ENCODE peak calls at places on chromosomes 1 and 21, in four cellular contexts. R, J, U and V are unnamed samples.

GRCh38 chr21:18318156-18318555 is 73.5 kb downstream of the CHODL start:
- DNase-seq in U (no peak), J (no peak), R (no peak), V (no peak)

GRCh38 chr1:104294259-104294658 is 544.6 kb downstream of the AMY1C start:
- DNase-seq in U (peak; percentile 28), J (no peak), R (no peak), V (no peak)

GRCh38 chr1:65069186-65069585 is 78.8 kb upstream of the AK4 start:
- DNase-seq in R (peak; percentile 44), J (no peak), U (no peak), V (no peak)

GRCh38 chr1:26978893-26979292 is 14.6 kb upstream of the TRNP1 start:
- DNase-seq in R (no peak), J (no peak), U (no peak), V (no peak)

GRCh38 chr1:32907435-32907834 is 6.2 kb upstream of the TMEM54 start:
- DNase-seq in R (no peak), J (no peak), U (no peak), V (no peak)

GRCh38 chr21:19197950-19198349 is 794.4 kb upstream of the TMPRSS15 start:
- DNase-seq in J (no peak), U (no peak), R (no peak), V (no peak)

GRCh38 chr1:206658981-206659273 is 23.6 kb downstream of the DYRK3 start:
- DNase-seq in R (no peak), U (peak; percentile 70), J (no peak), V (no peak)

GRCh38 chr1:168004531-168004930 is 67.7 kb upstream of the MPC2 start:
- DNase-seq in J (no peak), U (no peak), R (no peak), V (no peak)

GRCh38 chr1:202005958-202006357 is 4.4 kb upstream of the ELF3 start:
- DNase-seq in U (no peak), J (no peak), R (no peak), V (no peak)

GRCh38 chr1:176897350-176898236 is 266.9 kb downstream of the ASTN1 start:
- DNase-seq in J (no peak), U (peak; percentile 84), R (peak; percentile 28), V (peak; percentile 23)

GRCh38 chr1:150151291-150152181 is 1.8 kb downstream of the PLEKHO1 start:
- DNase-seq in U (no peak), J (peak; percentile 42), R (peak; percentile 72), V (peak; percentile 43)

GRCh38 chr1:211476200-211476849 is 15.6 kb downstream of the RD3 start:
- DNase-seq in R (peak; percentile 86), J (peak; percentile 40), U (peak; percentile 50), V (peak; percentile 39)

GRCh38 chr1:99956755-99957154 is 13.0 kb upstream of the SLC35A3 start:
- DNase-seq in R (no peak), J (no peak), U (no peak), V (no peak)

GRCh38 chr1:247857069-247857985 is at the start of gene TRIM58:
- DNase-seq in J (no peak), U (no peak), R (peak; percentile 58), V (peak; percentile 42)

GRCh38 chr1:55472784-55473183 is 257.6 kb upstream of the USP24 start:
- DNase-seq in U (no peak), R (no peak), J (no peak), V (no peak)

GRCh38 chr21:26769613-26770188 is 75.5 kb downstream of the ADAMTS1 start:
- DNase-seq in U (peak; percentile 19), J (no peak), R (no peak), V (no peak)

GRCh38 chr1:7278045-7278444 is 492.8 kb downstream of the CAMTA1 start:
- DNase-seq in R (no peak), J (no peak), U (peak; percentile 75), V (no peak)

GRCh38 chr1:204477036-204477740 is 17.4 kb downstream of the PIK3C2B start:
- DNase-seq in J (no peak), U (no peak), R (no peak), V (no peak)

GRCh38 chr1:10892138-10893065 is 96.0 kb upstream of the CASZ1 start:
- DNase-seq in R (no peak), U (no peak), J (no peak), V (no peak)

GRCh38 chr1:31663622-31664452 is 19.2 kb upstream of the PEF1 start:
- DNase-seq in U (peak; percentile 12), R (peak; percentile 14), J (peak; percentile 45), V (peak; percentile 63)

GRCh38 chr1:92080128-92080985 is at the start of gene BTBD8:
- DNase-seq in R (peak; percentile 57), U (peak; percentile 63), J (peak; percentile 68), V (peak; percentile 71)

GRCh38 chr1:26602378-26602959 is 72.9 kb downstream of the RPS6KA1 start:
- DNase-seq in U (peak; percentile 76), R (peak; percentile 36), J (no peak), V (no peak)

GRCh38 chr1:5386371-5386770 is 605.9 kb downstream of the NPHP4 start:
- DNase-seq in J (no peak), U (no peak), R (no peak), V (no peak)

GRCh38 chr1:25019351-25020172 is 89.5 kb upstream of the RUNX3 start:
- DNase-seq in J (no peak), R (no peak), U (no peak), V (peak; percentile 67)

GRCh38 chr1:74964508-74964907 is 169.7 kb upstream of the LHX8 start:
- DNase-seq in R (peak; percentile 46), J (no peak), U (peak; percentile 87), V (no peak)

GRCh38 chr1:225882699-225883615 is 777 bp upstream of the TMEM63A start:
- DNase-seq in U (no peak), J (no peak), R (no peak), V (no peak)

GRCh38 chr1:41483960-41484844 is at the start of gene EDN2:
- DNase-seq in R (no peak), U (peak; percentile 87), J (no peak), V (no peak)

GRCh38 chr1:84619383-84620093 is 45.3 kb upstream of the CTBS start:
- DNase-seq in R (no peak), J (no peak), U (peak; percentile 36), V (no peak)